ENCODE peak calls at places on chromosomes 5 and 9, in six cellular contexts. C is left cardiac atrium, Q is GM04503, J is LHCN-M2, R is NCI-H1092 treated with DMSO at 0.1 percent for 48 hours, T is endothelial cell. H is an unnamed sample.

GRCh38 chr5:174698156-174698555 is 26.2 kb upstream of the MSX2 start:
- DNase-seq in C (no peak), R (no peak), J (no peak), Q (no peak), T (no peak), H (no peak)

GRCh38 chr9:3343671-3344070 is 182.1 kb downstream of the RFX3 start:
- DNase-seq in Q (no peak), J (peak), C (no peak), R (no peak), T (no peak), H (no peak)

GRCh38 chr5:61817472-61818326 is 485.6 kb downstream of the ZSWIM6 start:
- DNase-seq in Q (peak), C (peak), J (peak), R (peak), T (peak), H (no peak)

GRCh38 chr5:134124289-134125194 is 10.1 kb downstream of the TCF7 start:
- DNase-seq in J (peak), Q (peak), C (no peak), T (no peak), R (no peak), H (no peak)

GRCh38 chr9:3398232-3398648 is 127.6 kb downstream of the RFX3 start:
- DNase-seq in C (no peak), Q (no peak), T (no peak), J (no peak), R (no peak), H (no peak)

GRCh38 chr9:68492801-68493200 is 47.9 kb downstream of the TMEM252 start:
- DNase-seq in R (no peak), T (no peak), Q (no peak), C (no peak), J (no peak), H (no peak)

GRCh38 chr5:6712582-6713273 is 504 bp upstream of the TENT4A start:
- DNase-seq in J (peak), Q (peak), R (peak), C (peak), T (peak), H (peak)

GRCh38 chr5:167970002-167970401 is 321.4 kb upstream of the WWC1 start:
- DNase-seq in T (no peak), R (no peak), Q (no peak), J (no peak), C (no peak), H (no peak)

GRCh38 chr5:128905225-128906110 is 59.8 kb upstream of the SLC27A6 start:
- DNase-seq in T (peak), J (peak), Q (no peak), C (no peak), R (peak), H (no peak)

GRCh38 chr5:109105631-109106267 is 304.0 kb downstream of the PJA2 start:
- DNase-seq in Q (peak), J (peak), R (no peak), C (no peak), T (no peak), H (no peak)

GRCh38 chr9:1458503-1458902 is 408.3 kb downstream of the DMRT2 start:
- DNase-seq in Q (peak), R (no peak), T (no peak), C (no peak), J (peak), H (no peak)

GRCh38 chr5:131644822-131645221 is 9.8 kb upstream of the RAPGEF6 start:
- DNase-seq in T (no peak), C (no peak), J (peak), R (no peak), Q (no peak), H (no peak)

H was measured in GM12878.